ENCODE peak calls at places on chromosomes 1 and 21, in ten cellular contexts. X is neural crest cell; V is AG08396; A is stimulated activated CD4-positive, alpha-beta T cell treated with anti-CD3 and anti-CD28 coated beads, Interleukin-12 subunit alpha, Interleukin-12 subunit beta, amount 100 ng/mL, for 24 hours; J is AG09319; C is GM10248; U is nephron progenitor cell; P is frontal cortex; Z is iPS DF 6.9; T is left ventricle myocardium superior. Y is an unnamed sample.

GRCh38 chr1:8580566-8580965 is 236.9 kb downstream of the RERE start:
- DNase-seq in X (no peak), V (no peak), A (no peak), J (no peak), C (no peak), U (no peak), P (no peak), Z (no peak), T (no peak), Y (no peak)

GRCh38 chr1:218811497-218811896 is 362.2 kb upstream of the LYPLAL1 start:
- DNase-seq in X (no peak), V (no peak), A (no peak), J (no peak), C (no peak), U (no peak), P (no peak), Z (no peak), T (no peak), Y (no peak)

GRCh38 chr1:10378071-10378841 is 20.6 kb upstream of the PGD start:
- DNase-seq in X (no peak), V (no peak), A (no peak), J (no peak), C (no peak), U (no peak), P (no peak), Z (no peak), T (peak), Y (no peak)

GRCh38 chr21:37130971-37131370 is 57.9 kb downstream of the TTC3 start:
- DNase-seq in X (no peak), V (no peak), A (no peak), J (no peak), C (no peak), U (no peak), P (no peak), Z (no peak), T (no peak), Y (no peak)

GRCh38 chr1:176471338-176472121 is 8.6 kb downstream of the PAPPA2 start:
- DNase-seq in X (no peak), V (no peak), A (no peak), J (no peak), C (no peak), U (no peak), P (no peak), Z (no peak), T (no peak), Y (no peak)

GRCh38 chr1:18582890-18583289 is 47.8 kb upstream of the PAX7 start:
- DNase-seq in X (no peak), V (no peak), A (no peak), J (no peak), C (no peak), U (no peak), P (no peak), Z (no peak), T (no peak), Y (no peak)

GRCh38 chr21:45381036-45381787 is 23.8 kb upstream of the COL18A1 start:
- DNase-seq in X (no peak), V (no peak), A (no peak), J (no peak), C (no peak), U (no peak), P (no peak), Z (no peak), T (peak), Y (no peak)

GRCh38 chr21:43825936-43826622 is 36.7 kb downstream of the RRP1 start:
- DNase-seq in X (no peak), V (no peak), A (no peak), J (no peak), C (no peak), U (peak), P (no peak), Z (no peak), T (no peak), Y (no peak)

GRCh38 chr1:234331511-234331910 is 41.7 kb upstream of the COA6 start:
- DNase-seq in X (no peak), V (no peak), A (no peak), J (no peak), C (no peak), U (no peak), P (no peak), Z (no peak), T (no peak), Y (no peak)

GRCh38 chr1:172178846-172179245 is 241.6 kb upstream of the C1orf105 start:
- DNase-seq in X (no peak), V (no peak), A (no peak), J (no peak), C (no peak), U (no peak), P (no peak), Z (no peak), T (no peak), Y (no peak)

GRCh38 chr1:150161747-150162581 is 12.2 kb downstream of the PLEKHO1 start:
- DNase-seq in X (no peak), V (no peak), A (no peak), J (no peak), C (no peak), U (no peak), P (no peak), Z (no peak), T (peak), Y (no peak)

GRCh38 chr1:86753700-86754099 is 49.3 kb downstream of the SH3GLB1 start:
- DNase-seq in X (no peak), V (no peak), A (no peak), J (no peak), C (no peak), U (no peak), P (no peak), Z (no peak), T (no peak), Y (no peak)

GRCh38 chr1:171251042-171251740 is 2.9 kb downstream of the FMO1 start:
- DNase-seq in X (no peak), V (no peak), A (no peak), J (no peak), C (no peak), U (peak), P (no peak), Z (no peak), T (no peak), Y (no peak)